ENCODE peak calls at places on chromosomes 1 and 21, in five cellular contexts. One of them, this sample, is unnamed.

GRCh38 chr1:84634536-84635205 is 55.6 kb downstream of the SSX2IP start:
- DNase-seq in endothelial cell of umbilical vein: no peak
- DNase-seq in A549: peak; percentile 7
- DNase-seq in WTC11: no peak
- DNase-seq in HCT116: no peak
- DNase-seq in this sample: no peak

GRCh38 chr1:93616996-93617669 is 64.5 kb downstream of the BCAR3 start:
- DNase-seq in endothelial cell of umbilical vein: peak; percentile 77
- DNase-seq in A549: peak; percentile 51
- DNase-seq in WTC11: no peak
- DNase-seq in HCT116: no peak
- DNase-seq in this sample: no peak

GRCh38 chr1:170534626-170535147 is 2.7 kb downstream of the GORAB start:
- DNase-seq in endothelial cell of umbilical vein: no peak
- DNase-seq in A549: no peak
- DNase-seq in WTC11: no peak
- DNase-seq in HCT116: no peak
- DNase-seq in this sample: no peak

GRCh38 chr1:156677616-156678596 is 699 bp upstream of the NES start:
- DNase-seq in endothelial cell of umbilical vein: peak; percentile 83
- DNase-seq in A549: peak; percentile 85
- DNase-seq in WTC11: peak; percentile 77
- DNase-seq in HCT116: no peak
- DNase-seq in this sample: peak; percentile 68

GRCh38 chr21:44615881-44616590 is 4.2 kb downstream of the KRTAP10-8 start:
- DNase-seq in endothelial cell of umbilical vein: no peak
- DNase-seq in A549: no peak
- DNase-seq in WTC11: no peak
- DNase-seq in HCT116: no peak
- DNase-seq in this sample: no peak

GRCh38 chr1:38064232-38064903 is 17.8 kb upstream of the POU3F1 start:
- DNase-seq in endothelial cell of umbilical vein: no peak
- DNase-seq in A549: no peak
- DNase-seq in WTC11: peak; percentile 35
- DNase-seq in HCT116: peak; percentile 64
- DNase-seq in this sample: no peak

GRCh38 chr1:201791051-201791774 is 37.7 kb upstream of the IPO9 start:
- DNase-seq in endothelial cell of umbilical vein: peak; percentile 84
- DNase-seq in A549: no peak
- DNase-seq in WTC11: no peak
- DNase-seq in HCT116: no peak
- DNase-seq in this sample: no peak

GRCh38 chr1:43304771-43305300 is 4.1 kb downstream of the TIE1 start:
- DNase-seq in endothelial cell of umbilical vein: no peak
- DNase-seq in A549: no peak
- DNase-seq in WTC11: no peak
- DNase-seq in HCT116: no peak
- DNase-seq in this sample: no peak

GRCh38 chr21:36769051-36769867 is 70.3 kb downstream of the SIM2 start:
- DNase-seq in endothelial cell of umbilical vein: no peak
- DNase-seq in A549: no peak
- DNase-seq in WTC11: no peak
- DNase-seq in HCT116: no peak
- DNase-seq in this sample: no peak

GRCh38 chr1:6466023-6466422 is at the start of gene TNFRSF25:
- DNase-seq in endothelial cell of umbilical vein: no peak
- DNase-seq in A549: no peak
- DNase-seq in WTC11: peak; percentile 72
- DNase-seq in HCT116: no peak
- DNase-seq in this sample: no peak

GRCh38 chr21:41418956-41419680 is 6.9 kb upstream of the MX1 start:
- DNase-seq in endothelial cell of umbilical vein: no peak
- DNase-seq in A549: no peak
- DNase-seq in WTC11: no peak
- DNase-seq in HCT116: no peak
- DNase-seq in this sample: no peak

GRCh38 chr1:187451238-187451637 is 622.5 kb downstream of the PLA2G4A start:
- DNase-seq in endothelial cell of umbilical vein: no peak
- DNase-seq in A549: no peak
- DNase-seq in WTC11: no peak
- DNase-seq in HCT116: no peak
- DNase-seq in this sample: no peak

GRCh38 chr1:15848143-15848928 is 829 bp downstream of the SPEN start:
- DNase-seq in endothelial cell of umbilical vein: peak; percentile 52
- DNase-seq in A549: no peak
- DNase-seq in WTC11: peak; percentile 44
- DNase-seq in HCT116: no peak
- DNase-seq in this sample: peak; percentile 69

GRCh38 chr1:163172596-163172995 is 30.1 kb downstream of the RGS5 start:
- DNase-seq in endothelial cell of umbilical vein: no peak
- DNase-seq in A549: no peak
- DNase-seq in WTC11: no peak
- DNase-seq in HCT116: no peak
- DNase-seq in this sample: no peak

GRCh38 chr1:203440780-203441179 is 34.8 kb upstream of the PRELP start:
- DNase-seq in endothelial cell of umbilical vein: peak; percentile 65
- DNase-seq in A549: peak; percentile 39
- DNase-seq in WTC11: peak; percentile 32
- DNase-seq in HCT116: no peak
- DNase-seq in this sample: peak; percentile 34

GRCh38 chr1:147541672-147542548 is 609 bp downstream of the BCL9 start:
- DNase-seq in endothelial cell of umbilical vein: no peak
- DNase-seq in A549: no peak
- DNase-seq in WTC11: peak; percentile 64
- DNase-seq in HCT116: no peak
- DNase-seq in this sample: no peak

GRCh38 chr1:177902151-177902765 is 67.6 kb downstream of the SEC16B start:
- DNase-seq in endothelial cell of umbilical vein: no peak
- DNase-seq in A549: no peak
- DNase-seq in WTC11: no peak
- DNase-seq in HCT116: no peak
- DNase-seq in this sample: no peak

GRCh38 chr1:6485937-6486250 is 5.6 kb downstream of the PLEKHG5 start:
- DNase-seq in endothelial cell of umbilical vein: peak; percentile 41
- DNase-seq in A549: no peak
- DNase-seq in WTC11: no peak
- DNase-seq in HCT116: no peak
- DNase-seq in this sample: no peak

GRCh38 chr1:43293171-43293570 is 7.6 kb upstream of the TIE1 start:
- DNase-seq in endothelial cell of umbilical vein: no peak
- DNase-seq in A549: no peak
- DNase-seq in WTC11: no peak
- DNase-seq in HCT116: no peak
- DNase-seq in this sample: no peak

GRCh38 chr1:235984041-235984820 is 80.7 kb downstream of the NID1 start:
- DNase-seq in endothelial cell of umbilical vein: peak; percentile 92
- DNase-seq in A549: no peak
- DNase-seq in WTC11: no peak
- DNase-seq in HCT116: no peak
- DNase-seq in this sample: no peak

GRCh38 chr1:222914861-222915632 is 100.2 kb downstream of the DISP1 start:
- DNase-seq in endothelial cell of umbilical vein: peak; percentile 28
- DNase-seq in A549: peak; percentile 47
- DNase-seq in WTC11: no peak
- DNase-seq in HCT116: no peak
- DNase-seq in this sample: no peak

GRCh38 chr1:242243472-242243871 is 244.6 kb upstream of the MAP1LC3C start:
- DNase-seq in endothelial cell of umbilical vein: no peak
- DNase-seq in A549: no peak
- DNase-seq in WTC11: no peak
- DNase-seq in HCT116: no peak
- DNase-seq in this sample: no peak

GRCh38 chr1:19339199-19339861 is 27.2 kb downstream of the SLC66A1 start:
- DNase-seq in endothelial cell of umbilical vein: no peak
- DNase-seq in A549: no peak
- DNase-seq in WTC11: no peak
- DNase-seq in HCT116: no peak
- DNase-seq in this sample: no peak
- TF ChIP-seq MAX in endothelial cell of umbilical vein: no peak
- TF ChIP-seq MAX in A549: no peak
- TF ChIP-seq MAX in WTC11: no peak
- TF ChIP-seq MAX in HCT116: no peak
- TF ChIP-seq MAX in this sample: no peak

DNA sequence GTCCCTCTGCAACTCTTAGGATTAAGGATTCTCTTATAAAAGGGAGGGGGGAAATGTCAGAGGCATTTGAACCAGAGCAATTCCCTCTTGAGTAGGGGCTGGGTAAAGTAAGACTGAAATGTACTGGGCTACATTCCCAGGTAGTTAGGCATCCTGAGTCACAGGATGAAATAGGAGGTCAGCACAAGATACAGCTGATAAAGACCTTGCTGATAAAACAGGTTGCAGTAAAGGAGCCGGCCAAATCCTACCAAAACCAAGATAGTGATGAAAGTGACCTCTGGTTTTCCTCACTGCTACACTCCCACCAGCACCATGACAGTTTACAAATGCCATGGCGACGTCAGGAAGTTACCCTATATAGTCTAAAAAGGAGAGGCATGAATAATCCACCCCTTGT is 14.3 kb upstream of the COX20 start:
- DNase-seq in endothelial cell of umbilical vein: no peak
- DNase-seq in A549: no peak
- DNase-seq in WTC11: no peak
- DNase-seq in HCT116: no peak
- DNase-seq in this sample: no peak
- TF ChIP-seq MAX in endothelial cell of umbilical vein: no peak
- TF ChIP-seq MAX in A549: no peak
- TF ChIP-seq MAX in WTC11: no peak
- TF ChIP-seq MAX in HCT116: no peak
- TF ChIP-seq MAX in this sample: no peak

GRCh38 chr1:184409011-184409410 is 22.2 kb downstream of the C1orf21 start:
- DNase-seq in endothelial cell of umbilical vein: no peak
- DNase-seq in A549: no peak
- DNase-seq in WTC11: no peak
- DNase-seq in HCT116: no peak
- DNase-seq in this sample: no peak

GRCh38 chr1:184407816-184408510 is 21.1 kb downstream of the C1orf21 start:
- DNase-seq in endothelial cell of umbilical vein: no peak
- DNase-seq in A549: peak; percentile 41
- DNase-seq in WTC11: no peak
- DNase-seq in HCT116: no peak
- DNase-seq in this sample: no peak

GRCh38 chr1:184405743-184406142 is 18.9 kb downstream of the C1orf21 start:
- DNase-seq in endothelial cell of umbilical vein: no peak
- DNase-seq in A549: no peak
- DNase-seq in WTC11: no peak
- DNase-seq in HCT116: no peak
- DNase-seq in this sample: no peak

GRCh38 chr1:184406454-184406853 is 19.6 kb downstream of the C1orf21 start:
- DNase-seq in endothelial cell of umbilical vein: no peak
- DNase-seq in A549: no peak
- DNase-seq in WTC11: no peak
- DNase-seq in HCT116: no peak
- DNase-seq in this sample: no peak

DNA sequence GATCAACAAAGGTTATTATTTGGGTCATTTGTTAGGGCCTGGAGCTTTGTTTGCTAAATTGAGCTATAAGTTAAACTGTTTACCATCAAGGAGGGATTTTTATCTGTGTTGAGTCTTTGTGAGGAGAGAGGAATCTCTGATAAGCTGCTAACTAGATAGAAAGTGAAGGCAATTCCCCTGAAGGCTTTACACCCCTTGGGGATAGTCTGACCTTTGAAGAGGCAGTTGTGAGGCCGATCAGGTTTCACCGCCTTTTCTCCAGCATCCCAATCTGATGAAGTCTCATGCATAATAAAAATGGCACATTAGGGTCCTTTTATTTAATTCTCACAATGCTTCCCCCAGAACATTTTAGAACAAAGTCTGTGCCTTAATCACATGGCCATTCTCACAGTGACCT is 21.8 kb downstream of the C1orf21 start:
- DNase-seq in endothelial cell of umbilical vein: no peak
- DNase-seq in A549: no peak
- DNase-seq in WTC11: no peak
- DNase-seq in HCT116: no peak
- DNase-seq in this sample: no peak
- TF ChIP-seq MAX in endothelial cell of umbilical vein: no peak
- TF ChIP-seq MAX in A549: no peak
- TF ChIP-seq MAX in WTC11: no peak
- TF ChIP-seq MAX in HCT116: no peak
- TF ChIP-seq MAX in this sample: no peak

GRCh38 chr1:77036560-77036959 is 169.3 kb downstream of the ST6GALNAC5 start:
- DNase-seq in endothelial cell of umbilical vein: peak; percentile 22
- DNase-seq in A549: peak; percentile 14
- DNase-seq in WTC11: no peak
- DNase-seq in HCT116: no peak
- DNase-seq in this sample: peak; percentile 37
- TF ChIP-seq MAX in endothelial cell of umbilical vein: no peak
- TF ChIP-seq MAX in A549: no peak
- TF ChIP-seq MAX in WTC11: no peak
- TF ChIP-seq MAX in HCT116: no peak
- TF ChIP-seq MAX in this sample: no peak